ENCODE peak calls at places on chromosomes 5 and 9, in ten cellular contexts. L is naive thymus-derived CD4-positive, alpha-beta T cell; K is GM12878; Y is transverse colon; O is adipocyte; U is HCT116; C is fibroblast of lung; M is A549; X is mucosa of descending colon; B is H1. E is an unnamed sample. For H3K4me1 and H3K9me3, the result is how much of the 10 kb centered on the place peaks cover.

GRCh38 chr5:142826741-142827492 is 56.7 kb downstream of the ARHGAP26 start:
- DNase-seq in L (no peak), X (peak), O (peak), K (no peak), M (no peak), Y (no peak), U (peak), B (no peak), C (peak), E (no peak)

GRCh38 chr9:37302277-37302676 is 120.2 kb upstream of the GRHPR start:
- DNase-seq in L (peak), X (no peak), O (no peak), U (no peak), K (peak), C (no peak), Y (no peak), B (no peak), M (no peak), E (peak)

GRCh38 chr9:98085955-98086354 is 29.4 kb downstream of the NANS start:
- DNase-seq in M (no peak), O (no peak), X (no peak), U (no peak), Y (no peak), C (no peak), B (peak), K (no peak), L (no peak), E (no peak)

GRCh38 chr9:90724880-90725279 is 76.7 kb upstream of the SYK start:
- DNase-seq in M (no peak), L (no peak), U (no peak), Y (no peak), X (no peak), O (no peak), K (no peak), C (no peak), B (no peak), E (no peak)

GRCh38 chr9:78856144-78856543 is 559.2 kb downstream of the PSAT1 start:
- DNase-seq in L (no peak), U (no peak), Y (no peak), C (no peak), M (no peak), X (no peak), O (no peak), B (no peak), K (no peak), E (no peak)

GRCh38 chr5:157602505-157602904 is 26.9 kb upstream of the ADAM19 start:
- DNase-seq in Y (no peak), C (no peak), O (no peak), L (no peak), U (no peak), M (no peak), K (no peak), X (no peak), B (no peak), E (no peak)

GRCh38 chr5:34835664-34836063 is 3.3 kb upstream of the TTC23L start:
- DNase-seq in K (no peak), X (no peak), U (no peak), L (no peak), C (no peak), B (no peak), Y (no peak), M (no peak), O (no peak), E (no peak)

GRCh38 chr9:95336281-95336680 is 18.8 kb upstream of the FANCC start:
- DNase-seq in U (no peak), X (no peak), L (peak), C (no peak), Y (no peak), K (no peak), M (no peak), B (no peak), O (no peak), E (peak)

GRCh38 chr5:91266184-91266705 is 116.9 kb downstream of the ARRDC3 start:
- DNase-seq in B (no peak), X (no peak), Y (no peak), O (peak), M (peak), L (no peak), C (peak), U (peak), K (no peak), E (no peak)

GRCh38 chr9:96160866-96161265 is 141.1 kb downstream of the HSD17B3 start:
- DNase-seq in L (no peak), B (no peak), K (no peak), Y (no peak), M (no peak), X (no peak), C (no peak), O (no peak), U (no peak), E (no peak)

GRCh38 chr9:69029535-69029934 is 6.0 kb upstream of the FXN start:
- DNase-seq in B (no peak), C (no peak), L (no peak), X (no peak), U (no peak), Y (no peak), K (no peak), O (no peak), M (no peak), E (no peak)

GRCh38 chr5:65117525-65117924 is 348.8 kb downstream of the CWC27 start:
- DNase-seq in M (no peak), B (no peak), Y (no peak), X (no peak), C (no peak), L (no peak), U (no peak), O (no peak), K (no peak), E (no peak)

GRCh38 chr5:59097116-59097515 is 514.2 kb downstream of the RAB3C start:
- DNase-seq in M (no peak), K (no peak), C (peak), B (no peak), U (no peak), O (peak), L (no peak), X (no peak), Y (no peak), E (no peak)

GRCh38 chr5:157563373-157564148 is 12.0 kb downstream of the ADAM19 start:
- DNase-seq in O (peak), B (no peak), K (no peak), M (no peak), U (no peak), X (no peak), C (peak), Y (no peak), L (no peak), E (no peak)

GRCh38 chr9:81619353-81620008 is 69.9 kb downstream of the TLE1 start:
- DNase-seq in L (no peak), K (no peak), X (no peak), M (no peak), C (peak), O (peak), B (no peak), Y (no peak), U (no peak), E (no peak)

GRCh38 chr9:88173378-88173999 is 35.2 kb upstream of the SPATA31C2 start:
- DNase-seq in K (no peak), U (peak), B (peak), O (peak), L (peak), Y (peak), C (peak), M (peak), X (no peak), E (peak)

GRCh38 chr5:115798252-115798651 is 18.2 kb downstream of the CDO1 start:
- DNase-seq in U (no peak), Y (no peak), B (no peak), O (no peak), K (no peak), L (no peak), M (no peak), X (no peak), C (no peak), E (no peak)

GRCh38 chr9:115733318-115733717 is 420.3 kb upstream of the PAPPA start:
- DNase-seq in U (no peak), K (no peak), B (no peak), L (no peak), Y (no peak), M (no peak), C (no peak), X (no peak), O (peak), E (no peak)

GRCh38 chr9:99823392-99824377 is 2.0 kb downstream of the NR4A3 start:
- DNase-seq in C (peak), U (no peak), O (peak), M (peak), B (no peak), X (peak), K (no peak), L (peak), Y (peak), E (peak)

GRCh38 chr5:37837101-37838032 is 2.5 kb downstream of the GDNF start:
- DNase-seq in Y (peak), L (peak), M (peak), X (no peak), C (peak), B (no peak), K (no peak), O (peak), U (peak), E (peak)

GRCh38 chr5:125835293-125836172 is 587.7 kb upstream of the GRAMD2B start:
- DNase-seq in B (peak), C (peak), K (no peak), U (peak), L (no peak), M (peak), O (peak), X (no peak), Y (peak), E (peak)

GRCh38 chr5:148910686-148911361 is 84.4 kb downstream of the ADRB2 start:
- DNase-seq in X (peak), K (no peak), B (no peak), Y (peak), M (no peak), L (no peak), O (peak), C (peak), U (peak), E (peak)

GRCh38 chr9:132910376-132910775 is 31.7 kb downstream of the SPACA9 start:
- DNase-seq in M (no peak), X (no peak), U (no peak), B (no peak), K (no peak), L (no peak), C (no peak), Y (no peak), O (no peak), E (no peak)

GRCh38 chr9:137031904-137032639 is at the start of gene FUT7:
- DNase-seq in B (no peak), L (no peak), O (no peak), C (no peak), X (no peak), U (no peak), Y (no peak), K (no peak), M (no peak), E (peak)

GRCh38 chr5:95935553-95936100 is 26.0 kb downstream of the ELL2 start:
- DNase-seq in C (no peak), L (no peak), M (no peak), K (no peak), U (no peak), Y (no peak), X (no peak), B (no peak), O (no peak), E (no peak)

GRCh38 chr5:146002491-146002890 is 66.1 kb downstream of the SH3RF2 start:
- DNase-seq in U (no peak), M (no peak), B (no peak), L (no peak), K (no peak), Y (no peak), C (no peak), O (no peak), X (no peak), E (no peak)

GRCh38 chr9:127053057-127053821 is 69.2 kb downstream of the ANGPTL2 start:
- DNase-seq in K (no peak), U (no peak), C (peak), B (no peak), M (no peak), Y (no peak), L (no peak), X (no peak), O (no peak), E (no peak)

GRCh38 chr9:87081523-87081922 is 134.2 kb upstream of the GAS1 start:
- DNase-seq in O (no peak), C (no peak), U (no peak), Y (no peak), L (no peak), M (no peak), K (no peak), B (no peak), X (no peak), E (no peak)

GRCh38 chr9:20364954-20365353 is 257.3 kb downstream of the MLLT3 start:
- DNase-seq in M (no peak), L (no peak), O (no peak), U (no peak), Y (no peak), K (no peak), B (no peak), C (no peak), X (no peak), E (no peak)

GRCh38 chr5:16489322-16489791 is 23.8 kb upstream of the ZNF622 start:
- DNase-seq in U (peak), O (peak), L (peak), C (peak), M (peak), B (no peak), K (no peak), X (no peak), Y (no peak), E (peak)

GRCh38 chr5:93305984-93306383 is 275.0 kb downstream of the NR2F1-AS1 start:
- DNase-seq in O (no peak), U (no peak), C (no peak), B (no peak), K (no peak), L (no peak), X (no peak), M (no peak), Y (no peak), E (no peak)
- H3K4me3 ChIP-seq in O (no peak), U (no peak), C (no peak), B (peak), K (no peak), L (no peak), X (no peak), M (no peak), Y (no peak), E (no peak)

GRCh38 chr5:85334-85995 is 6.5 kb upstream of the PLEKHG4B start:
- DNase-seq in M (no peak), U (no peak), L (no peak), X (no peak), B (no peak), K (no peak), O (no peak), Y (no peak), C (no peak), E (no peak)
- H3K4me1 ChIP-seq in M (under half), U (under half), L (under half), X (under half), B (under half), K (under half), O (under half), Y (under half), C (under half), E (under half)

GRCh38 chr5:180250329-180250728 is 41.3 kb upstream of the RASGEF1C start:
- DNase-seq in X (no peak), K (no peak), C (no peak), L (no peak), B (no peak), Y (no peak), U (no peak), O (no peak), M (no peak), E (no peak)
- H3K9me3 ChIP-seq in X (half or more), K (under half), C (under half), L (under half), B (under half), Y (half or more), U (under half), O (half or more), M (half or more), E (under half)

GRCh38 chr5:134130239-134130945 is 15.9 kb downstream of the TCF7 start:
- DNase-seq in B (no peak), U (no peak), Y (no peak), O (no peak), K (no peak), C (no peak), M (no peak), L (no peak), X (peak), E (no peak)

GRCh38 chr5:134129411-134130238 is 15.1 kb downstream of the TCF7 start:
- DNase-seq in O (no peak), L (peak), C (no peak), U (no peak), X (peak), Y (no peak), M (no peak), K (no peak), B (no peak), E (no peak)

GRCh38 chr5:134132372-134133212 is 18.1 kb downstream of the TCF7 start:
- DNase-seq in U (no peak), C (no peak), X (peak), B (no peak), M (no peak), K (peak), O (no peak), L (peak), Y (no peak), E (peak)

GRCh38 chr5:134131578-134132350 is 17.3 kb downstream of the TCF7 start:
- DNase-seq in L (no peak), K (no peak), U (no peak), Y (no peak), M (no peak), B (no peak), O (no peak), C (no peak), X (peak), E (no peak)

DNA sequence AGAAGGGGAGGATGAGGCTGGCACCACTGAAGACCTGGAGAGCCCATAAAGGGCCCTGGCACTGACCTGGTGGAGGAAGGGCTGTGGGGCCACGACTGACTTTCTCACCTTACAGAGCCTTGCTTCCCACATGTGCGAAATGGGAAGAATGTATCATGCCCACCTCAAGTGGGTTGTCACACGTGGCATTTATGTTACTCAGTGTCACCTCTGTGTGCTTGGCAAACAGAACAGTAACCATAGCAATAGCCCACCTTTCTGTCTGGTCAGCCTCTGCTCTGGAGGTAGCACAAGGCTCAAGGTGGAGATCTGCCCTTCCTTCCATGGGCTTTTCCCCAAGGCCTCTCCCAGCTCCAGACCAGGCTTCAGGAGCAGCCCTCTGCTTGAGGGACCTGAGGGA is 16.7 kb downstream of the TCF7 start:
- DNase-seq in X (peak), B (no peak), U (no peak), Y (no peak), K (no peak), L (no peak), O (no peak), M (no peak), C (no peak), E (no peak)
- H3K4me3 ChIP-seq in X (no peak), B (no peak), U (no peak), Y (no peak), K (no peak), L (peak), O (no peak), M (no peak), C (no peak), E (no peak)

GRCh38 chr5:173243808-173244305 is 8.9 kb upstream of the NKX2-5 start:
- DNase-seq in C (no peak), O (no peak), M (peak), U (no peak), X (no peak), B (no peak), L (no peak), K (no peak), Y (no peak), E (no peak)
- H3K4me1 ChIP-seq in C (under half), O (under half), M (under half), U (under half), X (under half), B (under half), L (under half), K (under half), Y (under half), E (under half)

GRCh38 chr5:171312129-171312819 is 3.2 kb downstream of the TLX3 start:
- DNase-seq in Y (no peak), K (no peak), X (no peak), M (no peak), O (no peak), C (peak), B (no peak), L (no peak), U (no peak), E (no peak)
- H3K9me3 ChIP-seq in Y (under half), K (under half), X (under half), M (under half), O (under half), C (under half), B (under half), L (under half), U (under half), E (under half)

GRCh38 chr5:144191461-144191860 is 20.8 kb downstream of the KCTD16 start:
- DNase-seq in C (no peak), Y (no peak), K (no peak), M (no peak), X (no peak), O (no peak), U (no peak), B (no peak), L (no peak), E (no peak)

GRCh38 chr5:144195443-144195842 is 24.8 kb downstream of the KCTD16 start:
- DNase-seq in O (peak), U (no peak), B (no peak), C (peak), L (no peak), K (no peak), Y (no peak), X (no peak), M (no peak), E (no peak)

GRCh38 chr5:144194148-144194547 is 23.5 kb downstream of the KCTD16 start:
- DNase-seq in U (no peak), L (no peak), C (no peak), Y (no peak), O (no peak), B (no peak), M (no peak), K (no peak), X (no peak), E (no peak)

GRCh38 chr5:144189800-144190429 is 19.2 kb downstream of the KCTD16 start:
- DNase-seq in L (peak), M (peak), O (peak), X (peak), C (peak), U (no peak), B (no peak), Y (peak), K (peak), E (peak)

GRCh38 chr5:144191998-144192397 is 21.3 kb downstream of the KCTD16 start:
- DNase-seq in L (peak), X (no peak), U (peak), O (peak), K (peak), M (peak), Y (no peak), B (no peak), C (peak), E (peak)
- H3K4me3 ChIP-seq in L (peak), X (no peak), U (no peak), O (no peak), K (no peak), M (no peak), Y (no peak), B (no peak), C (no peak), E (no peak)

GRCh38 chr5:111745075-111745474 is 11.9 kb downstream of the NREP start:
- DNase-seq in M (no peak), O (no peak), C (no peak), B (no peak), X (no peak), L (no peak), K (no peak), Y (no peak), U (no peak), E (no peak)

GRCh38 chr5:111744455-111744854 is 12.5 kb downstream of the NREP start:
- DNase-seq in L (no peak), C (no peak), O (no peak), B (no peak), M (no peak), Y (no peak), X (no peak), K (no peak), U (no peak), E (no peak)

GRCh38 chr5:111747336-111747735 is 9.7 kb downstream of the NREP start:
- DNase-seq in K (no peak), C (no peak), X (no peak), Y (no peak), U (no peak), O (no peak), B (no peak), M (no peak), L (no peak), E (no peak)

GRCh38 chr5:111748304-111748763 is 8.7 kb downstream of the NREP start:
- DNase-seq in K (no peak), U (peak), B (no peak), L (no peak), X (no peak), O (peak), C (peak), M (no peak), Y (no peak), E (no peak)

DNA sequence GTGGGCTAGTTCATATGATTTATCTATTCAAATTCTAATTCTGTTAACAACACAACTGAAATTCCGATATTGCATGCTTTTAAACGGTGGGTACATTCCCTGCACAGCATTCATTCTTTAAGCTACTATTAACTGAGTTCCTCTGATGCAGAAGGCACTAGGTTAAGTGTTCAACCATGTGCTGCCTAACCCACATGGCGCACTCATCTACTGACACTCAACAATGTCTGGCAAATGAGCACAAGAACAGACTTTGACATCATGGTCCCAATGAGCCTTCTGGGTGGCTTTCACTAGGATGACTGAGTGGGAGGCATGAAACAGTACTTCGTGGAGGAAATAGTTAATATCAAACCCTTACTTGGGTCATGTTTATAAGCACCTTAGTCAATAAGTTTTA is 10.2 kb downstream of the NREP start:
- DNase-seq in C (no peak), B (no peak), U (no peak), K (no peak), O (no peak), X (no peak), Y (no peak), M (no peak), L (no peak), E (no peak)
- H3K4me1 ChIP-seq in C (under half), B (under half), U (under half), K (under half), O (under half), X (under half), Y (under half), M (under half), L (under half), E (under half)